ENCODE peak calls at places on chromosomes 16 and 17, in four cellular contexts. S is IMR-90, D is H9, J is H1. P is an unnamed sample.

GRCh38 chr17:8707591-8708453 is 36.8 kb downstream of the CCDC42 start:
- DNase-seq in S (no peak), D (peak), J (no peak), P (no peak)

GRCh38 chr17:62703776-62704380 is 76.4 kb downstream of the MRC2 start:
- DNase-seq in S (peak), D (peak), J (peak), P (peak)

GRCh38 chr16:27792486-27793275 is 242.7 kb downstream of the KATNIP start:
- DNase-seq in S (no peak), D (no peak), J (no peak), P (no peak)

GRCh38 chr16:86723699-86724098 is 145.3 kb downstream of the FOXL1 start:
- DNase-seq in S (no peak), D (peak), J (peak), P (peak)

GRCh38 chr16:47503936-47504335 is 42.8 kb downstream of the PHKB start:
- DNase-seq in S (peak), D (no peak), J (no peak), P (no peak)

GRCh38 chr17:8256291-8256690 is 7.2 kb downstream of the PFAS start:
- DNase-seq in S (no peak), D (no peak), J (no peak), P (no peak)

GRCh38 chr16:47643610-47644009 is 182.5 kb downstream of the PHKB start:
- DNase-seq in S (no peak), D (no peak), J (no peak), P (peak)

GRCh38 chr17:78737332-78737731 is 44.7 kb downstream of the CYTH1 start:
- DNase-seq in S (peak), D (no peak), J (no peak), P (peak)

GRCh38 chr17:81906476-81907218 is 4.6 kb downstream of the PCYT2 start:
- DNase-seq in S (no peak), D (peak), J (no peak), P (peak)

GRCh38 chr16:15907863-15908478 is 19.6 kb upstream of the CEP20 start:
- DNase-seq in S (peak), D (peak), J (peak), P (peak)

GRCh38 chr17:75430159-75430748 is 24.8 kb upstream of the GRB2 start:
- DNase-seq in S (peak), D (peak), J (peak), P (peak)

GRCh38 chr17:32174889-32175288 is 32.6 kb downstream of the RHOT1 start:
- DNase-seq in S (no peak), D (no peak), J (no peak), P (no peak)

GRCh38 chr17:62792122-62792800 is 15.9 kb downstream of the MARCHF10 start:
- DNase-seq in S (peak), D (no peak), J (no peak), P (no peak)

GRCh38 chr17:72545756-72546155 is 424.9 kb downstream of the SOX9 start:
- DNase-seq in S (no peak), D (no peak), J (no peak), P (no peak)

GRCh38 chr17:51154176-51154575 is 817 bp downstream of the NME1 start:
- DNase-seq in S (peak), D (no peak), J (no peak), P (peak)

GRCh38 chr17:20171741-20172377 is 162.7 kb downstream of the SPECC1 start:
- DNase-seq in S (peak), D (no peak), J (no peak), P (peak)

GRCh38 chr17:18041776-18042175 is 2.6 kb downstream of the GID4 start:
- DNase-seq in S (peak), D (no peak), J (no peak), P (no peak)

GRCh38 chr16:87131061-87131995 is 185.9 kb downstream of the C16orf95 start:
- DNase-seq in S (no peak), D (no peak), J (no peak), P (no peak)

GRCh38 chr17:81171941-81172340 is 5.9 kb upstream of the AATK start:
- DNase-seq in S (peak), D (no peak), J (no peak), P (no peak)

GRCh38 chr16:11877374-11877773 is 26.0 kb upstream of the RSL1D1 start:
- DNase-seq in S (peak), D (no peak), J (no peak), P (no peak)

GRCh38 chr17:46777943-46778915 is 40.3 kb downstream of the WNT3 start:
- DNase-seq in S (no peak), D (no peak), J (no peak), P (peak)

GRCh38 chr16:85412911-85413520 is 200.1 kb upstream of the GSE1 start:
- DNase-seq in S (no peak), D (no peak), J (peak), P (no peak)

GRCh38 chr16:78936060-78936459 is 664.5 kb downstream of the MAF start:
- DNase-seq in S (no peak), D (no peak), J (no peak), P (no peak)

GRCh38 chr17:81885869-81886548 is 5.4 kb downstream of the ALYREF start:
- DNase-seq in S (no peak), D (no peak), J (no peak), P (no peak)

GRCh38 chr16:2515180-2515803 is 1.5 kb downstream of the ATP6V0C start:
- DNase-seq in S (no peak), D (no peak), J (no peak), P (no peak)

GRCh38 chr17:20241855-20242254 is 225.5 kb downstream of the LGALS9B start:
- DNase-seq in S (no peak), D (no peak), J (no peak), P (no peak)

GRCh38 chr17:74715144-74715543 is 2.4 kb upstream of the CD300LF start:
- DNase-seq in S (no peak), D (no peak), J (no peak), P (no peak)

GRCh38 chr17:76250141-76250540 is 9.8 kb upstream of the RNF157 start:
- DNase-seq in S (no peak), D (no peak), J (no peak), P (no peak)

GRCh38 chr16:49015189-49015540 is 266.5 kb downstream of the CBLN1 start:
- DNase-seq in S (no peak), D (peak), J (peak), P (no peak)

GRCh38 chr17:46163316-46163715 is 29.9 kb downstream of the KANSL1 start:
- DNase-seq in S (no peak), D (no peak), J (no peak), P (no peak)

GRCh38 chr16:85995591-85996461 is 96.9 kb downstream of the IRF8 start:
- DNase-seq in S (no peak), D (no peak), J (no peak), P (no peak)

GRCh38 chr16:71540-72341 is 690 bp downstream of the RHBDF1 start:
- DNase-seq in S (peak), D (peak), J (peak), P (peak)

GRCh38 chr17:32822996-32823395 is 53.9 kb downstream of the MYO1D start:
- DNase-seq in S (no peak), D (no peak), J (no peak), P (no peak)

GRCh38 chr17:79188048-79188447 is 113.4 kb downstream of the ENGASE start:
- DNase-seq in S (no peak), D (peak), J (peak), P (peak)

GRCh38 chr17:62746941-62747340 is 61.2 kb downstream of the MARCHF10 start:
- DNase-seq in S (no peak), D (no peak), J (no peak), P (no peak)

GRCh38 chr17:66904760-66905637 is 59.5 kb upstream of the CACNG4 start:
- DNase-seq in S (peak), D (no peak), J (no peak), P (no peak)

GRCh38 chr16:3999479-3999868 is 116.8 kb downstream of the ADCY9 start:
- DNase-seq in S (peak), D (no peak), J (no peak), P (peak)

GRCh38 chr16:3997231-3997841 is 116.8 kb upstream of the CREBBP start:
- DNase-seq in S (no peak), D (no peak), J (no peak), P (no peak)

GRCh38 chr16:3999890-4000325 is 116.3 kb downstream of the ADCY9 start:
- DNase-seq in S (peak), D (no peak), J (no peak), P (no peak)

GRCh38 chr16:4003166-4003565 is 113.1 kb downstream of the ADCY9 start:
- DNase-seq in S (no peak), D (no peak), J (no peak), P (no peak)

GRCh38 chr16:3998793-3999478 is 117.3 kb downstream of the ADCY9 start:
- DNase-seq in S (peak), D (no peak), J (no peak), P (peak)
- H4K5ac ChIP-seq in S (peak), D (no peak), J (no peak), P (no peak)

GRCh38 chr17:7222093-7222971 is 2.6 kb downstream of the ACADVL start:
- DNase-seq in S (no peak), D (peak), J (no peak), P (no peak)

GRCh38 chr17:7224110-7224509 is 4.4 kb downstream of the ACADVL start:
- DNase-seq in S (no peak), D (no peak), J (no peak), P (no peak)

GRCh38 chr17:7224661-7225111 is 4.9 kb downstream of the ACADVL start:
- DNase-seq in S (no peak), D (no peak), J (no peak), P (no peak)

GRCh38 chr17:7222972-7223292 is 3.2 kb downstream of the ACADVL start:
- DNase-seq in S (no peak), D (peak), J (no peak), P (no peak)

DNA sequence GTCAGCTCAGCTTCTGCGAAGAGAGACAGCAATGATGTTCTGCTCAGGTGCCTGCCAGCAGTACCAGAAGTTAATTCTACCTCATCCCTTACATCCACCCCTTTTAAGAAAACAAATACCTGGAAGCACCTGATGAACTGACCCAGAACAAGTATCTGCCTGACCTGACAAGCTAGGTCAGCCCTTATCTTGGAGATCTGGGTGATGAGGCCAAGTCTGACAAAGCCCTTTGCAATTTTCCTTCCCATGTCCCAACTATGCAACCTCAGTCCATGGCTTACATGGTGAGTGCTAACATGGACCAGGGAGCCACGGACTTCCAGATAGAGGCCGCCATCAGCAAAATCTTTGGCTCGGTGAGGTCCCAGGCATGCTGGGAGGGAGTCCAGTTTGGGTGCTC is 3.6 kb downstream of the ACADVL start:
- DNase-seq in S (no peak), D (no peak), J (no peak), P (no peak)
- H4K5ac ChIP-seq in S (no peak), D (no peak), J (no peak), P (no peak)

GRCh38 chr17:49565948-49566491 is 9.7 kb upstream of the NXPH3 start:
- DNase-seq in S (no peak), D (no peak), J (no peak), P (no peak)
- H4K5ac ChIP-seq in S (no peak), D (no peak), J (no peak), P (no peak)

DNA sequence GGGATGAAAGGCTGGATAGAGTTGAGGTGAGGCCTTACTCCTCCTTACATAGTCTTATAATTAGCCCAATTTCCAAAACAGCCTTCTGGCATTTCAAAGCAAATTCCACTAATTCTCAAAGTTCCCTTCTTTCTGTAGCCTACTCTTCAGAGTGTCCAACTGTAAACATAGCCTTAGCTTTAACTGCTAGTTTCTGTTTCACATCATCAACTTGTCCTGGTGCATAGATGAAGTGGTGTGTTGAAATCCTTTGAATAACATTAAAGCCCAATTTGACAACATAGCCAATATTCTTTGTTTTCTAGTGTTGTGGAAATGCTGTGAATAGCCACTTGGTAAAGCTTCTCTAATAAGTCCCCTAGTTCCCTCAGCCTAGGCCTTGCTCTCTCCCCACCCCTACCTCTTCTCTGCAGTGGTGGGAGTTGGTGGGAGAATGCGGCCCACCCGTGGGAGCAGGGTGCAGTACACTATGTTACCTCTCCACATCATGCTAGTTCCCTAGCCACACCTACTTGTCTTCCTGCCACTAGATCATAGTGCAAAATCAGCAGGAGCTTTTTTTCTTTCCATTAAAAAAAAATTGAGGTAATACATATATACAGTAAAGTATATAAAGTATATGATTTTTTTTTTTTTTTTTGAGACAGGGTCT is 127.0 kb upstream of the HAS3 start:
- DNase-seq in S (peak), D (no peak), J (no peak), P (no peak)
- H4K5ac ChIP-seq in S (peak), D (no peak), J (no peak), P (no peak)

GRCh38 chr16:21650517-21650916 is 1.9 kb downstream of the IGSF6 start:
- DNase-seq in S (no peak), D (no peak), J (no peak), P (no peak)

GRCh38 chr16:21654881-21655280 is 2.5 kb upstream of the IGSF6 start:
- DNase-seq in S (no peak), D (no peak), J (no peak), P (no peak)

GRCh38 chr16:21649196-21649595 is 3.2 kb downstream of the IGSF6 start:
- DNase-seq in S (no peak), D (no peak), J (no peak), P (no peak)

GRCh38 chr16:21653571-21653970 is 1.2 kb upstream of the IGSF6 start:
- DNase-seq in S (no peak), D (no peak), J (no peak), P (no peak)

DNA sequence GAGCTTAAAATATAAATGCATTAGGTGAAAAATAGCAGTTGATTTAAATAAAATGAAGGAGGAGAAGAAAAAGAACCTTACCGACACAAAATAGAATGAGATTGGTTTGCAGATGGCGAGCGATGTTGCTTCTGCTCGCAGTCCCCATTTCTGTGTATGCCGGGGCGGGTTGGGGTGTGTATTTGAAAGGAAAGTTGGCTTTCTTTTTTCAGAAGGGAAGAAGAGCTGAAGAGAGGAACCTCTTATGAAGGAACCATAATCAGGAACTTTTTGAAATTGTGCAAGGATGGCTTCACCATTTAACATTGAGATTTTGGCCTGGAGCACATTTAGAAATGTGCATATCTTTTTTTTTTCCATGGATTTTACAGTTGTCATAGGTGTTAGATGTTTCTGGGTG is at the start of gene IGSF6:
- DNase-seq in S (no peak), D (no peak), J (no peak), P (no peak)
- H4K5ac ChIP-seq in S (no peak), D (no peak), J (no peak), P (no peak)

DNA sequence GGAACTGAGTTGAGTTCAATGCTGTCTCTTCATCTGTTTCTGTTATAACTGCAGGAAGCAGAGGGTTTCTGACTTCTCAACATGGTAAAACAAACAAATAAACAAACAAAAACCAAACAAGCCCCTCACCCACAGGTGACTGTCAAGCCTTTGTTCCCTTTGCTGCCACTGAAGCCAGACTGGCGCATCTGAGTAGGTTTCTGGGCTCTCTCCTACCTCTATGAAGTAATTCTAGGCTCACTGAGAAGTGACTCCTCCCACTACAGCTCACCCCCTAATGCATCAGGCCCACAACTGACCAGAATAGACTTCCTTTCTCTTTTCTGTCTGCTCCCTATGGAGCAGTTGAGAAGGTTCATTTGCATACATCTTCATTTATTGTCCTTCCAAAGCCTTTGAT is 77.0 kb upstream of the CCL2 start:
- DNase-seq in S (peak), D (peak), J (no peak), P (peak)
- H4K5ac ChIP-seq in S (peak), D (no peak), J (no peak), P (no peak)

DNA sequence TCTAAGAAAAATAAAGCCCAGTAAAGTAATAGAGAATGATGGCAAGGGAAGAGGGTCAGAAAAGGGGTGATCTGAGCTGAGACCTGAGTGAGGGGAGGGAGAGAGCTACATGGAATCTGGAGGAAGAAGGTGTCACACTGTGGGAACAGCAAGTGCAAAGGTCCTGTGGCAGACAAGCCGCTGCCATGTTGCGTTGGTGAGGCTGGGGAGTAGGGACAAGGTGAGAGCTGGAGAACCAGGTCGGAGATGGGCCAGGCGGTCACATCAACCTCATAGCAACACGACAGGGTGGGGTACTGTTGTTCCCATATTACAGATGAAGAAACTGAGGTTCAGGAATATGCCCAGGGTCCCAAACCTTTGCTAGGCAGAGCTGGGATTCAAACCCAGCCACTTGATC is 16.6 kb upstream of the CALB2 start:
- DNase-seq in S (no peak), D (no peak), J (no peak), P (no peak)
- H4K5ac ChIP-seq in S (no peak), D (no peak), J (no peak), P (no peak)

GRCh38 chr17:14474591-14474990 is 173.7 kb downstream of the HS3ST3B1 start:
- DNase-seq in S (no peak), D (no peak), J (no peak), P (no peak)

GRCh38 chr17:14471052-14471451 is 170.2 kb downstream of the HS3ST3B1 start:
- DNase-seq in S (peak), D (no peak), J (no peak), P (no peak)

GRCh38 chr17:14468858-14469257 is 168.0 kb downstream of the HS3ST3B1 start:
- DNase-seq in S (no peak), D (no peak), J (no peak), P (no peak)

GRCh38 chr17:14470417-14470816 is 169.5 kb downstream of the HS3ST3B1 start:
- DNase-seq in S (no peak), D (no peak), J (no peak), P (no peak)

DNA sequence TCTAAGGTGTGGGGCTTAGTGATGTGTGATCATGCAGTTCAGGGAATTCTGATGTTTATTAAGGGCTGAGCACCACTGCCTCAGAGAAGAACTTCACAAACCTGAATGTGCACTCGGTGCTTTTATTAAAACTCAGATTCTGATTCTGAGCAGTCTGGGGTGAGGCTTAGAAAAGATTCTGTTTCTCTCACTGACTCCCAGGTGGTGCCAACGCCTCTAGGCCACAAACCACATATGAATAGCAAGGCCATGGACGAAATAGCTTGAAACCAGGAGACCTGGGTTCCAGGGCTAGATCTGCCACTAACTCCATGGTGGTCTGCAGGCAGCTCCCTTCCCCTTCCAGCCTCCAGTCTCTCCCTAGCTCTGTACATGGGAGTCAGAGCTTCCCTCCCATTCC is 169.1 kb downstream of the HS3ST3B1 start:
- DNase-seq in S (no peak), D (no peak), J (no peak), P (no peak)
- H4K5ac ChIP-seq in S (peak), D (no peak), J (no peak), P (no peak)

DNA sequence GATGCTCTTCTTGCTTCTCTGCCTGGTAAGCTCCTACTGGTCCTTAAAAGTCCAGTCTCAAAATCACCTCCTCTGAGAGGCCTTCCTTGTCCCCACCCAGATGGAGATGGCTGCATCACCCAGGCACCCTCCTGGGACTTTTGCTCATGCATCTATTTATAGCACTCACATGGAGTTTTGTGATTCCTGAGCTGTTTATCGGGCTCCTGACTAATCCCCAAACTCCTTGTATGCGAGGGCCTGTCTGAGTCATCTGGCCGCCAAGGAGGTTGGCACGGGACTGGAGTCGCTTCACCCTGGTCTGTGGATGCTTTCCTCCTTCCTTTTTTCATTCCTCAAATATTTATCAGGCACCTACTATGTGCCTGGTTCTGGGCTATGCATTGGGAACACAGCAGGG is 2.3 kb upstream of the MAP2K3 start:
- DNase-seq in S (peak), D (no peak), J (no peak), P (peak)
- H4K5ac ChIP-seq in S (peak), D (no peak), J (no peak), P (no peak)

GRCh38 chr17:34926661-34927060 is 34.6 kb downstream of the CCT6B start:
- DNase-seq in S (no peak), D (no peak), J (no peak), P (no peak)
- H4K5ac ChIP-seq in S (no peak), D (no peak), J (no peak), P (no peak)